ENCODE peak calls at places on chromosomes 3 and 15, in seven cellular contexts. One of them, this sample, is unnamed.

GRCh38 chr15:70438776-70439175 is 324.6 kb downstream of the UACA start:
- DNase-seq in kidney glomerular epithelial cell: no peak
- DNase-seq in stimulated activated CD4-positive, alpha-beta T cell treated with anti-CD3 and anti-CD28 coated beads, TNF-alpha, amount 100 ng/mL, for 4 hours: no peak
- DNase-seq in mesenchymal stem cell: no peak
- DNase-seq in stimulated activated CD8-positive, alpha-beta memory T cell treated with anti-CD3 and anti-CD28 coated beads, Interleukin-15, amount 100 ng/mL, for 24 hours: no peak
- DNase-seq in T-helper 2 cell: no peak
- DNase-seq in Caco-2: no peak
- DNase-seq in this sample: no peak

GRCh38 chr3:146823622-146824021 is 218.5 kb upstream of the PLSCR5 start:
- DNase-seq in kidney glomerular epithelial cell: no peak
- DNase-seq in stimulated activated CD4-positive, alpha-beta T cell treated with anti-CD3 and anti-CD28 coated beads, TNF-alpha, amount 100 ng/mL, for 4 hours: no peak
- DNase-seq in mesenchymal stem cell: no peak
- DNase-seq in stimulated activated CD8-positive, alpha-beta memory T cell treated with anti-CD3 and anti-CD28 coated beads, Interleukin-15, amount 100 ng/mL, for 24 hours: no peak
- DNase-seq in T-helper 2 cell: no peak
- DNase-seq in Caco-2: no peak
- DNase-seq in this sample: no peak

GRCh38 chr3:183134844-183135243 is 27.7 kb downstream of the LAMP3 start:
- DNase-seq in kidney glomerular epithelial cell: no peak
- DNase-seq in stimulated activated CD4-positive, alpha-beta T cell treated with anti-CD3 and anti-CD28 coated beads, TNF-alpha, amount 100 ng/mL, for 4 hours: no peak
- DNase-seq in mesenchymal stem cell: no peak
- DNase-seq in stimulated activated CD8-positive, alpha-beta memory T cell treated with anti-CD3 and anti-CD28 coated beads, Interleukin-15, amount 100 ng/mL, for 24 hours: no peak
- DNase-seq in T-helper 2 cell: no peak
- DNase-seq in Caco-2: no peak
- DNase-seq in this sample: no peak

GRCh38 chr3:105915524-105915923 is 46.7 kb upstream of the CBLB start:
- DNase-seq in kidney glomerular epithelial cell: no peak
- DNase-seq in stimulated activated CD4-positive, alpha-beta T cell treated with anti-CD3 and anti-CD28 coated beads, TNF-alpha, amount 100 ng/mL, for 4 hours: no peak
- DNase-seq in mesenchymal stem cell: no peak
- DNase-seq in stimulated activated CD8-positive, alpha-beta memory T cell treated with anti-CD3 and anti-CD28 coated beads, Interleukin-15, amount 100 ng/mL, for 24 hours: no peak
- DNase-seq in T-helper 2 cell: no peak
- DNase-seq in Caco-2: no peak
- DNase-seq in this sample: no peak

GRCh38 chr3:172217877-172218276 is 178.5 kb downstream of the FNDC3B start:
- DNase-seq in kidney glomerular epithelial cell: no peak
- DNase-seq in stimulated activated CD4-positive, alpha-beta T cell treated with anti-CD3 and anti-CD28 coated beads, TNF-alpha, amount 100 ng/mL, for 4 hours: no peak
- DNase-seq in mesenchymal stem cell: no peak
- DNase-seq in stimulated activated CD8-positive, alpha-beta memory T cell treated with anti-CD3 and anti-CD28 coated beads, Interleukin-15, amount 100 ng/mL, for 24 hours: no peak
- DNase-seq in T-helper 2 cell: no peak
- DNase-seq in Caco-2: no peak
- DNase-seq in this sample: no peak

GRCh38 chr3:52032702-52033408 is 23.5 kb downstream of the DUSP7 start:
- DNase-seq in kidney glomerular epithelial cell: no peak
- DNase-seq in stimulated activated CD4-positive, alpha-beta T cell treated with anti-CD3 and anti-CD28 coated beads, TNF-alpha, amount 100 ng/mL, for 4 hours: no peak
- DNase-seq in mesenchymal stem cell: no peak
- DNase-seq in stimulated activated CD8-positive, alpha-beta memory T cell treated with anti-CD3 and anti-CD28 coated beads, Interleukin-15, amount 100 ng/mL, for 24 hours: no peak
- DNase-seq in T-helper 2 cell: no peak
- DNase-seq in Caco-2: no peak
- DNase-seq in this sample: no peak

GRCh38 chr3:111152506-111152905 is 80.9 kb downstream of the NECTIN3 start:
- DNase-seq in kidney glomerular epithelial cell: no peak
- DNase-seq in stimulated activated CD4-positive, alpha-beta T cell treated with anti-CD3 and anti-CD28 coated beads, TNF-alpha, amount 100 ng/mL, for 4 hours: no peak
- DNase-seq in mesenchymal stem cell: no peak
- DNase-seq in stimulated activated CD8-positive, alpha-beta memory T cell treated with anti-CD3 and anti-CD28 coated beads, Interleukin-15, amount 100 ng/mL, for 24 hours: no peak
- DNase-seq in T-helper 2 cell: no peak
- DNase-seq in Caco-2: no peak
- DNase-seq in this sample: no peak

GRCh38 chr15:63832620-63833245 is 1.0 kb downstream of the HERC1 start:
- DNase-seq in kidney glomerular epithelial cell: no peak
- DNase-seq in stimulated activated CD4-positive, alpha-beta T cell treated with anti-CD3 and anti-CD28 coated beads, TNF-alpha, amount 100 ng/mL, for 4 hours: no peak
- DNase-seq in mesenchymal stem cell: no peak
- DNase-seq in stimulated activated CD8-positive, alpha-beta memory T cell treated with anti-CD3 and anti-CD28 coated beads, Interleukin-15, amount 100 ng/mL, for 24 hours: no peak
- DNase-seq in T-helper 2 cell: no peak
- DNase-seq in Caco-2: no peak
- DNase-seq in this sample: no peak

GRCh38 chr3:30193625-30194044 is 412.8 kb upstream of the TGFBR2 start:
- DNase-seq in kidney glomerular epithelial cell: no peak
- DNase-seq in stimulated activated CD4-positive, alpha-beta T cell treated with anti-CD3 and anti-CD28 coated beads, TNF-alpha, amount 100 ng/mL, for 4 hours: no peak
- DNase-seq in mesenchymal stem cell: no peak
- DNase-seq in stimulated activated CD8-positive, alpha-beta memory T cell treated with anti-CD3 and anti-CD28 coated beads, Interleukin-15, amount 100 ng/mL, for 24 hours: no peak
- DNase-seq in T-helper 2 cell: no peak
- DNase-seq in Caco-2: peak; percentile 60
- DNase-seq in this sample: peak; percentile 38

This sample was measured in GF-D8.